ENCODE peak calls at places on chromosomes 13 and 19, in seven cellular contexts. E, P, J, L, V, F and H are unnamed samples.

GRCh38 chr13:98842074-98842473 is 89.6 kb upstream of the SLC15A1 start:
- DNase-seq in L (no peak), J (no peak), V (no peak), E (no peak), F (no peak), P (no peak), H (no peak)

GRCh38 chr19:11485245-11485837 is 4.5 kb upstream of the ELAVL3 start:
- DNase-seq in F (no peak), P (no peak), L (no peak), J (peak; percentile 20), V (no peak), E (no peak), H (no peak)

GRCh38 chr19:17183858-17184271 is 31.3 kb upstream of the USE1 start:
- DNase-seq in J (no peak), P (no peak), F (no peak), V (no peak), E (no peak), L (no peak), H (no peak)

GRCh38 chr19:30245401-30246039 is 126.7 kb upstream of the ZNF536 start:
- DNase-seq in J (no peak), V (no peak), L (no peak), E (no peak), F (no peak), P (no peak), H (no peak)

GRCh38 chr13:99572921-99573320 is 71.6 kb downstream of the TM9SF2 start:
- DNase-seq in L (no peak), E (no peak), F (no peak), J (no peak), P (no peak), V (no peak), H (no peak)

GRCh38 chr19:33375760-33376159 is 2.3 kb downstream of the CEBPG start:
- DNase-seq in E (no peak), P (no peak), L (no peak), J (no peak), F (no peak), V (no peak), H (no peak)

GRCh38 chr19:52516191-52516590 is 11.3 kb upstream of the ZNF808 start:
- DNase-seq in J (no peak), F (no peak), P (no peak), L (no peak), E (no peak), V (no peak), H (no peak)

GRCh38 chr13:21971662-21972635 is 301.1 kb downstream of the FGF9 start:
- DNase-seq in E (no peak), L (no peak), V (no peak), P (no peak), J (no peak), F (no peak), H (no peak)

GRCh38 chr13:34578471-34578870 is 363.6 kb upstream of the NBEA start:
- DNase-seq in E (no peak), P (no peak), F (no peak), J (no peak), L (no peak), V (no peak), H (no peak)

GRCh38 chr13:41905600-41906254 is 55.2 kb downstream of the VWA8 start:
- DNase-seq in L (no peak), J (peak; percentile 33), V (no peak), F (no peak), P (no peak), E (no peak), H (no peak)

GRCh38 chr19:50711196-50711595 is 8.4 kb downstream of the SHANK1 start:
- DNase-seq in J (no peak), P (no peak), E (no peak), V (no peak), F (no peak), L (no peak), H (no peak)

GRCh38 chr13:113939905-113940339 is 34.0 kb downstream of the C13orf46 start:
- DNase-seq in V (no peak), J (peak; percentile 25), E (no peak), L (peak; percentile 51), P (no peak), F (no peak), H (no peak)

GRCh38 chr13:113937497-113938140 is 36.3 kb downstream of the C13orf46 start:
- DNase-seq in J (no peak), L (no peak), P (no peak), V (no peak), E (no peak), F (no peak), H (no peak)

GRCh38 chr13:113938246-113938645 is 35.6 kb downstream of the C13orf46 start:
- DNase-seq in P (no peak), L (no peak), V (no peak), E (no peak), F (no peak), J (peak; percentile 22), H (no peak)

GRCh38 chr13:113939129-113939904 is 34.6 kb downstream of the C13orf46 start:
- DNase-seq in J (peak; percentile 26), P (no peak), F (no peak), V (no peak), E (no peak), L (no peak), H (no peak)

GRCh38 chr13:113938716-113939115 is 35.2 kb downstream of the C13orf46 start:
- DNase-seq in E (no peak), P (no peak), F (no peak), J (peak; percentile 23), L (no peak), V (no peak), H (no peak)
- TF ChIP-seq EP300 in E (no peak), P (no peak), F (no peak), J (no peak), L (no peak), V (no peak), H (no peak)

GRCh38 chr19:40423938-40424337 is 1.9 kb downstream of the SERTAD1 start:
- DNase-seq in J (no peak), V (no peak), F (no peak), L (no peak), P (no peak), E (no peak), H (no peak)

GRCh38 chr19:40423227-40423566 is 2.6 kb downstream of the SERTAD1 start:
- DNase-seq in P (no peak), F (no peak), L (no peak), V (no peak), J (no peak), E (no peak), H (no peak)

GRCh38 chr19:40424637-40425449 is 949 bp downstream of the SERTAD1 start:
- DNase-seq in V (no peak), P (no peak), E (no peak), J (no peak), L (no peak), F (no peak), H (no peak)

GRCh38 chr19:40422428-40423226 is 3.2 kb downstream of the SERTAD1 start:
- DNase-seq in E (no peak), F (no peak), P (no peak), L (no peak), J (peak; percentile 57), V (no peak), H (no peak)

DNA sequence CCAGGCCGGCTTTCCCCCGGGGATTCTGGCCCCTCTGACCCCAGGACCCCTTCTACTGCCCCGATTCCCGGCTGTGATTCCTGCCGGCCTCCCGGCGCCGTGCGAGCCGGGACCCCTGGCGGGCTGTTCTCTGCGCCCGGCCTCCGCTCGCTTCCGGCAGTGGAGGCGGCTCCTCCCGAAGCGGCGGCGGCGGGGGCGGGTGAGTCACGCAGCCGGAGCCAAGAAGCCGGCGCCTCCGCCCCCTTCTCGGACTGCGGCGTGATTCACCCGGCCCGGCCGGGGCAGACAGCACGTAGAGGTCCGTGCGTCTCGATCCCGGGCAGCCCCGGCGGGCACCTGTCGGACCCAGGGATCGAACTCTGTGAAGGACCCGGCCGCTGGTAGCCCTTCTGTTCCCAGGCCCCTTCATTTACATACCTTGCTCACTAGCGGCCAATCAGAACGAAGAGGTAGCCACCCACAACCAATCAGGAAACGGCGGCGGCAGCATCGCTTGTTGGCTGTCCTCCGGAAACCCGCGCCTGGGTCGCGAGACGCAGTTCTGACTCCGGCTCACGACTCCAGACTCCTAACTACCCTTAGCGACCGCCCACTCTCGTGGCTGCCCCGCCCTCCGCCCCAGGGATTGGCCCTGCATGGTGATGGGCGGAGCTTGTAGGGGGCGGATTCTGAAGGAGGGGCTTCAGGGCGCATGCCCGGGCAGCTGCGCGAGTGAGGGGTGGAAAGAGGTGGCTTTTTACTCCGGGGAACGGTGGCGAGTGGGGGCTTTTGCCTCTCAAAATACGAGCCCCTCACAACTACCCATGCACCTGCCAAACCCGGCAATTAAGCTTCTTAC is at the start of gene SERTAD1:
- DNase-seq in E (peak; percentile 100), F (peak; percentile 100), L (peak; percentile 100), P (peak; percentile 100), V (peak; percentile 100), J (peak; percentile 97), H (peak; percentile 100)
- TF ChIP-seq EP300 in E (no peak), F (no peak), L (peak; percentile 3), P (no peak), V (no peak), J (no peak), H (peak; percentile 100)

GRCh38 chr19:36851898-36852297 is 1.2 kb downstream of the ZNF345 start:
- DNase-seq in E (no peak), L (no peak), J (no peak), V (no peak), P (no peak), F (no peak), H (no peak)

GRCh38 chr19:36847968-36848367 is 2.7 kb upstream of the ZNF345 start:
- DNase-seq in J (no peak), E (no peak), P (no peak), L (no peak), V (no peak), F (no peak), H (no peak)

GRCh38 chr19:36850646-36851442 is at the start of gene ZNF345:
- DNase-seq in J (peak; percentile 84), E (peak; percentile 95), V (peak; percentile 95), P (peak; percentile 90), F (peak; percentile 96), L (peak; percentile 90), H (peak; percentile 80)

DNA sequence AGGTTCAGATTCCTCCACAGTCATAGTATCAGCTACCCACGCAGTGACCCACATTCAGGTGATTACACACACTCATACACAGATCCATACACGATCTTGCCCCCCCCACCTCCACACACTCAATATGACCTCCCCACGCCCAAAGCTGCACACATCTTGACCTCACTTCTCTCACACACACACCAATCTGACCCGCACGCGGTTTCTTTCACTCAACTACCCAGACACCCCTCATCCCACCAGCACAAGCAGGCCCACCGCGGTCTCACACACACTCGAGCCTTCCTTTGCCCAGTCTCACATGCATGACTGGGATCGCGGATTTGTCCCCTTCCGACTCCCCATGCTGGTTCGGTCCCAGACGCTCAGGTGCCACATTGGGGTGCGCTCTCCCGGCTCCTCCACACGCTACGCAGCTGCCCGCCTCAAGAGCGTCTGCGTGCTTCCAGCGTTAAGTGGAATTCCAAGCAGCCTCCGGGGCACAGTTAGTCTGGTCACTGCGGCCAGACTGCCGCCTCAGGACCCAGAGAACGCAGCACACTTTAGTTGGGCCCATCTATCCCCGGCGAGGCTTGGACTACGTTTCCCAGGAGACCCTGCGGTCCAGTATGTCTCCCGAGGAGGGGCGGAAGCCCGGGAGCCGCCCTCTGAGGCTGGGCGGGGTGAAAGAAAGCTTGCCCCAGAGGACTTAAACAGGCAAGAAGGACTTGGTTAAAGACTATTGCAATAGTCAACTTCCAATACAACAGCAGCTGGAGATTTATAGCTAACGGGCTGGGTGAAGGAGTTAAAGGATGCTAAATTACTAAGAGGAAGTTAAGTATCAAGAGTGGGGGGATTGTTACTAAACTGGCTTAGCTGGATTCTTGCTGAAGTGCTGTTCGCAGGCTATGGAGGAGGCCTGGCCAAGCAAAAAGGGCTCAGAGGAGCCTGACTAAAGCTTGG is 703 bp upstream of the ZNF345 start:
- DNase-seq in L (peak; percentile 93), E (peak; percentile 94), P (peak; percentile 90), J (peak; percentile 87), V (peak; percentile 95), F (peak; percentile 95), H (peak; percentile 87)
- TF ChIP-seq EP300 in L (no peak), E (no peak), P (no peak), J (no peak), V (no peak), F (no peak), H (no peak)

GRCh38 chr19:19515764-19516519 is at the start of gene NDUFA13:
- DNase-seq in L (peak; percentile 95), F (peak; percentile 98), E (peak; percentile 96), P (peak; percentile 95), V (peak; percentile 96), J (peak; percentile 93), H (peak; percentile 97)
- TF ChIP-seq EP300 in L (no peak), F (no peak), E (no peak), P (no peak), V (no peak), J (no peak), H (peak; percentile 100)